ENCODE peak calls at places on chromosome 15, in nine cellular contexts. O is central memory CD4-positive, alpha-beta T cell; W is ovary; F is H9; A is left ventricle myocardium superior; M is pons; U is stimulated activated CD8-positive, alpha-beta memory T cell treated with anti-CD3 and anti-CD28 coated beads, Interleukin-7, amount 100 ng/mL, for 4 hours; D is activated T-cell treated with anti-CD3 and anti-CD28 coated beads for 48 hours; P is cerebellar nuclear complex. Q is an unnamed sample.

GRCh38 chr15:41487802-41488201 is 5.9 kb upstream of the ITPKA start:
- DNase-seq in O (no peak), W (no peak), F (no peak), A (no peak), M (no peak), U (no peak), D (peak; percentile 42), P (no peak), Q (peak; percentile 11)

GRCh38 chr15:45253330-45253729 is 1.3 kb downstream of the SLC28A2 start:
- DNase-seq in O (no peak), W (no peak), F (peak; percentile 49), A (no peak), M (no peak), U (no peak), D (no peak), P (no peak), Q (no peak)

GRCh38 chr15:101000271-101000681 is 81.1 kb downstream of the LRRK1 start:
- DNase-seq in O (no peak), W (no peak), F (no peak), A (no peak), M (no peak), U (no peak), D (no peak), P (no peak), Q (no peak)

GRCh38 chr15:39079296-39079834 is 501.5 kb upstream of the THBS1 start:
- DNase-seq in O (no peak), W (no peak), F (no peak), A (no peak), M (no peak), U (no peak), D (no peak), P (no peak), Q (no peak)

GRCh38 chr15:82862886-82863285 is 53.5 kb downstream of the WHAMM start:
- DNase-seq in O (no peak), W (no peak), F (no peak), A (no peak), M (no peak), U (no peak), D (no peak), P (no peak), Q (no peak)

GRCh38 chr15:63521405-63522142 is 17.2 kb downstream of the USP3 start:
- DNase-seq in O (no peak), W (no peak), F (no peak), A (no peak), M (no peak), U (no peak), D (no peak), P (no peak), Q (no peak)

GRCh38 chr15:48370460-48370859 is 39.2 kb downstream of the DUT start:
- DNase-seq in O (no peak), W (no peak), F (no peak), A (no peak), M (no peak), U (no peak), D (no peak), P (no peak), Q (no peak)

GRCh38 chr15:74315626-74316025 is 51.8 kb downstream of the CYP11A1 start:
- DNase-seq in O (no peak), W (no peak), F (no peak), A (peak; percentile 46), M (no peak), U (no peak), D (no peak), P (no peak), Q (no peak)

GRCh38 chr15:68829068-68829467 is 8.4 kb upstream of the ANP32A start:
- DNase-seq in O (peak; percentile 13), W (no peak), F (no peak), A (no peak), M (peak; percentile 96), U (no peak), D (no peak), P (no peak), Q (no peak)

GRCh38 chr15:90968434-90968833 is 13.8 kb downstream of the RCCD1 start:
- DNase-seq in O (no peak), W (no peak), F (no peak), A (no peak), M (no peak), U (no peak), D (no peak), P (no peak), Q (no peak)

GRCh38 chr15:75542386-75542797 is 36.7 kb downstream of the PTPN9 start:
- DNase-seq in O (no peak), W (no peak), F (no peak), A (no peak), M (no peak), U (no peak), D (no peak), P (no peak), Q (no peak)

GRCh38 chr15:33551860-33552259 is 241.1 kb downstream of the RYR3 start:
- DNase-seq in O (no peak), W (no peak), F (no peak), A (no peak), M (peak; percentile 36), U (no peak), D (no peak), P (no peak), Q (no peak)

GRCh38 chr15:67771201-67771600 is 54.1 kb upstream of the SKOR1 start:
- DNase-seq in O (no peak), W (no peak), F (no peak), A (no peak), M (no peak), U (no peak), D (no peak), P (no peak), Q (no peak)

GRCh38 chr15:90918034-90918788 is 14.1 kb downstream of the HDDC3 start:
- DNase-seq in O (no peak), W (no peak), F (no peak), A (no peak), M (no peak), U (no peak), D (no peak), P (no peak), Q (peak; percentile 45)

GRCh38 chr15:88242586-88242985 is 14.0 kb downstream of the NTRK3 start:
- DNase-seq in O (no peak), W (no peak), F (no peak), A (no peak), M (no peak), U (no peak), D (no peak), P (no peak), Q (peak; percentile 53)

GRCh38 chr15:22880068-22880980 is 41.9 kb downstream of the NIPA2 start:
- DNase-seq in O (no peak), W (no peak), F (no peak), A (no peak), M (no peak), U (no peak), D (no peak), P (no peak), Q (no peak)

GRCh38 chr15:92645051-92645631 is 10.4 kb downstream of the FAM174B start:
- DNase-seq in O (no peak), W (no peak), F (no peak), A (no peak), M (no peak), U (no peak), D (no peak), P (no peak), Q (no peak)

GRCh38 chr15:70101459-70102113 is 3.9 kb upstream of the TLE3 start:
- DNase-seq in O (no peak), W (peak; percentile 77), F (peak; percentile 77), A (peak; percentile 58), M (no peak), U (no peak), D (no peak), P (no peak), Q (no peak)

GRCh38 chr15:39944711-39945110 is 10.8 kb downstream of the EIF2AK4 start:
- DNase-seq in O (no peak), W (no peak), F (no peak), A (no peak), M (no peak), U (no peak), D (no peak), P (no peak), Q (no peak)

GRCh38 chr15:75573643-75574384 is 5.3 kb downstream of the PTPN9 start:
- DNase-seq in O (no peak), W (no peak), F (no peak), A (no peak), M (no peak), U (no peak), D (no peak), P (no peak), Q (no peak)

GRCh38 chr15:75732809-75733451 is 20.3 kb upstream of the CSPG4 start:
- DNase-seq in O (peak; percentile 17), W (peak; percentile 65), F (peak; percentile 91), A (peak; percentile 70), M (peak; percentile 42), U (no peak), D (peak; percentile 42), P (no peak), Q (peak; percentile 77)

GRCh38 chr15:63985221-63986184 is 60.8 kb downstream of the DAPK2 start:
- DNase-seq in O (no peak), W (peak; percentile 30), F (no peak), A (peak; percentile 91), M (peak; percentile 38), U (no peak), D (no peak), P (peak; percentile 86), Q (no peak)

GRCh38 chr15:57509121-57509520 is 82.6 kb upstream of the MYZAP start:
- DNase-seq in O (no peak), W (peak; percentile 26), F (no peak), A (peak; percentile 52), M (no peak), U (no peak), D (no peak), P (no peak), Q (no peak)

GRCh38 chr15:66566963-66567531 is 1.2 kb upstream of the LCTL start:
- DNase-seq in O (peak; percentile 42), W (peak; percentile 50), F (peak; percentile 91), A (peak; percentile 66), M (peak; percentile 70), U (peak; percentile 6), D (peak; percentile 20), P (no peak), Q (no peak)

GRCh38 chr15:80614711-80615360 is 80.3 kb upstream of the ABHD17C start:
- DNase-seq in O (no peak), W (no peak), F (no peak), A (no peak), M (no peak), U (no peak), D (no peak), P (no peak), Q (no peak)

GRCh38 chr15:99504823-99505551 is 60.8 kb upstream of the MEF2A start:
- DNase-seq in O (no peak), W (no peak), F (no peak), A (no peak), M (no peak), U (no peak), D (no peak), P (no peak), Q (no peak)

GRCh38 chr15:40238927-40239591 is at the start of gene PAK6:
- DNase-seq in O (no peak), W (peak; percentile 23), F (peak; percentile 88), A (peak; percentile 47), M (no peak), U (no peak), D (peak; percentile 53), P (no peak), Q (peak; percentile 96)

GRCh38 chr15:68205949-68206539 is 912 bp upstream of the CALML4 start:
- DNase-seq in O (no peak), W (no peak), F (peak; percentile 66), A (peak; percentile 69), M (peak; percentile 71), U (no peak), D (no peak), P (no peak), Q (no peak)

GRCh38 chr15:98034731-98035130 is 74.2 kb downstream of the ARRDC4 start:
- DNase-seq in O (no peak), W (no peak), F (no peak), A (no peak), M (no peak), U (no peak), D (no peak), P (no peak), Q (no peak)

GRCh38 chr15:45867281-45867680 is 232.5 kb downstream of the SQOR start:
- DNase-seq in O (no peak), W (no peak), F (no peak), A (no peak), M (no peak), U (no peak), D (no peak), P (no peak), Q (no peak)

GRCh38 chr15:29747837-29748417 is 74.3 kb downstream of the TJP1 start:
- DNase-seq in O (no peak), W (no peak), F (no peak), A (no peak), M (peak; percentile 43), U (no peak), D (no peak), P (no peak), Q (no peak)

Q was measured in kidney.